ENCODE peak calls at places on chromosomes 11 and 22, in nine cellular contexts. One of them, this sample, is unnamed.

GRCh38 chr11:77590194-77590591 is 440 bp downstream of the AQP11 start:
- DNase-seq in activated CD4-positive, alpha-beta memory T cell treated with anti-CD3 and anti-CD28 coated beads, Interleukin-2, amount 10 ng/mL, durations not matched to agents 7 days and 5 days: peak
- DNase-seq in GM19239: no peak
- DNase-seq in effector memory CD4-positive, alpha-beta T cell: no peak
- DNase-seq in non-pigmented ciliary epithelial cell: no peak
- DNase-seq in coronary artery: peak
- DNase-seq in HCT116: no peak
- DNase-seq in Caki2: no peak
- DNase-seq in activated naive CD8-positive, alpha-beta T cell treated with anti-CD3 and anti-CD28 coated beads, Interleukin-2, amount 50 U/mL, for 24 hours: no peak
- DNase-seq in this sample: no peak

GRCh38 chr11:46446343-46446751 is 54.8 kb upstream of the CHRM4 start:
- DNase-seq in Caki2: no peak
- DNase-seq in activated CD4-positive, alpha-beta memory T cell treated with anti-CD3 and anti-CD28 coated beads, Interleukin-2, amount 10 ng/mL, durations not matched to agents 7 days and 5 days: no peak
- DNase-seq in HCT116: no peak
- DNase-seq in effector memory CD4-positive, alpha-beta T cell: no peak
- DNase-seq in coronary artery: no peak
- DNase-seq in activated naive CD8-positive, alpha-beta T cell treated with anti-CD3 and anti-CD28 coated beads, Interleukin-2, amount 50 U/mL, for 24 hours: no peak
- DNase-seq in non-pigmented ciliary epithelial cell: no peak
- DNase-seq in GM19239: no peak
- DNase-seq in this sample: no peak

GRCh38 chr11:126359431-126360048 is 4.1 kb downstream of the ST3GAL4 start:
- DNase-seq in non-pigmented ciliary epithelial cell: no peak
- DNase-seq in Caki2: no peak
- DNase-seq in effector memory CD4-positive, alpha-beta T cell: no peak
- DNase-seq in HCT116: no peak
- DNase-seq in activated naive CD8-positive, alpha-beta T cell treated with anti-CD3 and anti-CD28 coated beads, Interleukin-2, amount 50 U/mL, for 24 hours: no peak
- DNase-seq in GM19239: no peak
- DNase-seq in activated CD4-positive, alpha-beta memory T cell treated with anti-CD3 and anti-CD28 coated beads, Interleukin-2, amount 10 ng/mL, durations not matched to agents 7 days and 5 days: no peak
- DNase-seq in coronary artery: no peak
- DNase-seq in this sample: no peak

GRCh38 chr11:112963368-112963955 is 2.2 kb downstream of the NCAM1 start:
- DNase-seq in GM19239: no peak
- DNase-seq in coronary artery: no peak
- DNase-seq in Caki2: no peak
- DNase-seq in non-pigmented ciliary epithelial cell: no peak
- DNase-seq in effector memory CD4-positive, alpha-beta T cell: no peak
- DNase-seq in activated naive CD8-positive, alpha-beta T cell treated with anti-CD3 and anti-CD28 coated beads, Interleukin-2, amount 50 U/mL, for 24 hours: no peak
- DNase-seq in activated CD4-positive, alpha-beta memory T cell treated with anti-CD3 and anti-CD28 coated beads, Interleukin-2, amount 10 ng/mL, durations not matched to agents 7 days and 5 days: no peak
- DNase-seq in HCT116: no peak
- DNase-seq in this sample: no peak

GRCh38 chr11:61796127-61796526 is 3.4 kb downstream of the FEN1 start:
- DNase-seq in non-pigmented ciliary epithelial cell: no peak
- DNase-seq in HCT116: no peak
- DNase-seq in coronary artery: no peak
- DNase-seq in activated naive CD8-positive, alpha-beta T cell treated with anti-CD3 and anti-CD28 coated beads, Interleukin-2, amount 50 U/mL, for 24 hours: no peak
- DNase-seq in GM19239: no peak
- DNase-seq in Caki2: no peak
- DNase-seq in effector memory CD4-positive, alpha-beta T cell: no peak
- DNase-seq in activated CD4-positive, alpha-beta memory T cell treated with anti-CD3 and anti-CD28 coated beads, Interleukin-2, amount 10 ng/mL, durations not matched to agents 7 days and 5 days: no peak
- DNase-seq in this sample: no peak

GRCh38 chr11:76598426-76598839 is 72.1 kb downstream of the LRRC32 start:
- DNase-seq in coronary artery: peak
- DNase-seq in activated CD4-positive, alpha-beta memory T cell treated with anti-CD3 and anti-CD28 coated beads, Interleukin-2, amount 10 ng/mL, durations not matched to agents 7 days and 5 days: peak
- DNase-seq in effector memory CD4-positive, alpha-beta T cell: no peak
- DNase-seq in Caki2: no peak
- DNase-seq in HCT116: peak
- DNase-seq in non-pigmented ciliary epithelial cell: no peak
- DNase-seq in GM19239: peak
- DNase-seq in activated naive CD8-positive, alpha-beta T cell treated with anti-CD3 and anti-CD28 coated beads, Interleukin-2, amount 50 U/mL, for 24 hours: peak
- DNase-seq in this sample: no peak

GRCh38 chr11:125200441-125200840 is 35.9 kb downstream of the PKNOX2 start:
- DNase-seq in effector memory CD4-positive, alpha-beta T cell: no peak
- DNase-seq in GM19239: no peak
- DNase-seq in coronary artery: no peak
- DNase-seq in Caki2: no peak
- DNase-seq in HCT116: no peak
- DNase-seq in non-pigmented ciliary epithelial cell: no peak
- DNase-seq in activated CD4-positive, alpha-beta memory T cell treated with anti-CD3 and anti-CD28 coated beads, Interleukin-2, amount 10 ng/mL, durations not matched to agents 7 days and 5 days: no peak
- DNase-seq in activated naive CD8-positive, alpha-beta T cell treated with anti-CD3 and anti-CD28 coated beads, Interleukin-2, amount 50 U/mL, for 24 hours: no peak
- DNase-seq in this sample: no peak

GRCh38 chr11:72326151-72326842 is 82.3 kb upstream of the PHOX2A start:
- DNase-seq in HCT116: no peak
- DNase-seq in GM19239: no peak
- DNase-seq in coronary artery: no peak
- DNase-seq in non-pigmented ciliary epithelial cell: peak
- DNase-seq in Caki2: no peak
- DNase-seq in activated naive CD8-positive, alpha-beta T cell treated with anti-CD3 and anti-CD28 coated beads, Interleukin-2, amount 50 U/mL, for 24 hours: peak
- DNase-seq in activated CD4-positive, alpha-beta memory T cell treated with anti-CD3 and anti-CD28 coated beads, Interleukin-2, amount 10 ng/mL, durations not matched to agents 7 days and 5 days: peak
- DNase-seq in effector memory CD4-positive, alpha-beta T cell: no peak
- DNase-seq in this sample: no peak

GRCh38 chr22:49298834-49299750 is 528.6 kb downstream of the BRD1 start:
- DNase-seq in GM19239: no peak
- DNase-seq in non-pigmented ciliary epithelial cell: no peak
- DNase-seq in activated CD4-positive, alpha-beta memory T cell treated with anti-CD3 and anti-CD28 coated beads, Interleukin-2, amount 10 ng/mL, durations not matched to agents 7 days and 5 days: no peak
- DNase-seq in Caki2: no peak
- DNase-seq in HCT116: no peak
- DNase-seq in activated naive CD8-positive, alpha-beta T cell treated with anti-CD3 and anti-CD28 coated beads, Interleukin-2, amount 50 U/mL, for 24 hours: no peak
- DNase-seq in coronary artery: peak
- DNase-seq in effector memory CD4-positive, alpha-beta T cell: no peak
- DNase-seq in this sample: no peak

GRCh38 chr11:117814766-117815261 is 9.7 kb downstream of the FXYD2 start:
- DNase-seq in coronary artery: no peak
- DNase-seq in GM19239: no peak
- DNase-seq in activated CD4-positive, alpha-beta memory T cell treated with anti-CD3 and anti-CD28 coated beads, Interleukin-2, amount 10 ng/mL, durations not matched to agents 7 days and 5 days: peak
- DNase-seq in Caki2: peak
- DNase-seq in HCT116: no peak
- DNase-seq in effector memory CD4-positive, alpha-beta T cell: peak
- DNase-seq in non-pigmented ciliary epithelial cell: no peak
- DNase-seq in activated naive CD8-positive, alpha-beta T cell treated with anti-CD3 and anti-CD28 coated beads, Interleukin-2, amount 50 U/mL, for 24 hours: peak
- DNase-seq in this sample: no peak

GRCh38 chr11:25981998-25982397 is 349.9 kb upstream of the ANO3 start:
- DNase-seq in non-pigmented ciliary epithelial cell: peak
- DNase-seq in coronary artery: no peak
- DNase-seq in Caki2: peak
- DNase-seq in activated CD4-positive, alpha-beta memory T cell treated with anti-CD3 and anti-CD28 coated beads, Interleukin-2, amount 10 ng/mL, durations not matched to agents 7 days and 5 days: no peak
- DNase-seq in HCT116: no peak
- DNase-seq in GM19239: peak
- DNase-seq in activated naive CD8-positive, alpha-beta T cell treated with anti-CD3 and anti-CD28 coated beads, Interleukin-2, amount 50 U/mL, for 24 hours: no peak
- DNase-seq in effector memory CD4-positive, alpha-beta T cell: no peak
- DNase-seq in this sample: peak

GRCh38 chr11:116782728-116783127 is 5.1 kb downstream of the ZPR1 start:
- DNase-seq in HCT116: no peak
- DNase-seq in coronary artery: no peak
- DNase-seq in GM19239: no peak
- DNase-seq in effector memory CD4-positive, alpha-beta T cell: no peak
- DNase-seq in activated CD4-positive, alpha-beta memory T cell treated with anti-CD3 and anti-CD28 coated beads, Interleukin-2, amount 10 ng/mL, durations not matched to agents 7 days and 5 days: no peak
- DNase-seq in non-pigmented ciliary epithelial cell: no peak
- DNase-seq in activated naive CD8-positive, alpha-beta T cell treated with anti-CD3 and anti-CD28 coated beads, Interleukin-2, amount 50 U/mL, for 24 hours: no peak
- DNase-seq in Caki2: no peak
- DNase-seq in this sample: no peak

GRCh38 chr11:75797116-75797515 is 17.9 kb upstream of the UVRAG start:
- DNase-seq in Caki2: no peak
- DNase-seq in coronary artery: no peak
- DNase-seq in HCT116: no peak
- DNase-seq in activated CD4-positive, alpha-beta memory T cell treated with anti-CD3 and anti-CD28 coated beads, Interleukin-2, amount 10 ng/mL, durations not matched to agents 7 days and 5 days: no peak
- DNase-seq in GM19239: no peak
- DNase-seq in non-pigmented ciliary epithelial cell: no peak
- DNase-seq in effector memory CD4-positive, alpha-beta T cell: no peak
- DNase-seq in activated naive CD8-positive, alpha-beta T cell treated with anti-CD3 and anti-CD28 coated beads, Interleukin-2, amount 50 U/mL, for 24 hours: no peak
- DNase-seq in this sample: no peak

GRCh38 chr11:86247608-86248007 is 3.1 kb downstream of the EED start:
- DNase-seq in activated naive CD8-positive, alpha-beta T cell treated with anti-CD3 and anti-CD28 coated beads, Interleukin-2, amount 50 U/mL, for 24 hours: no peak
- DNase-seq in GM19239: no peak
- DNase-seq in HCT116: no peak
- DNase-seq in effector memory CD4-positive, alpha-beta T cell: no peak
- DNase-seq in Caki2: no peak
- DNase-seq in activated CD4-positive, alpha-beta memory T cell treated with anti-CD3 and anti-CD28 coated beads, Interleukin-2, amount 10 ng/mL, durations not matched to agents 7 days and 5 days: no peak
- DNase-seq in non-pigmented ciliary epithelial cell: no peak
- DNase-seq in coronary artery: no peak
- DNase-seq in this sample: no peak

GRCh38 chr11:102850973-102851745 is 7.8 kb upstream of the MMP3 start:
- DNase-seq in activated CD4-positive, alpha-beta memory T cell treated with anti-CD3 and anti-CD28 coated beads, Interleukin-2, amount 10 ng/mL, durations not matched to agents 7 days and 5 days: no peak
- DNase-seq in Caki2: peak
- DNase-seq in GM19239: no peak
- DNase-seq in HCT116: no peak
- DNase-seq in activated naive CD8-positive, alpha-beta T cell treated with anti-CD3 and anti-CD28 coated beads, Interleukin-2, amount 50 U/mL, for 24 hours: no peak
- DNase-seq in non-pigmented ciliary epithelial cell: peak
- DNase-seq in coronary artery: no peak
- DNase-seq in effector memory CD4-positive, alpha-beta T cell: no peak
- DNase-seq in this sample: no peak

GRCh38 chr11:65492637-65493366 is 6.0 kb upstream of the MALAT1 start:
- DNase-seq in non-pigmented ciliary epithelial cell: no peak
- DNase-seq in Caki2: peak
- DNase-seq in effector memory CD4-positive, alpha-beta T cell: no peak
- DNase-seq in GM19239: no peak
- DNase-seq in activated naive CD8-positive, alpha-beta T cell treated with anti-CD3 and anti-CD28 coated beads, Interleukin-2, amount 50 U/mL, for 24 hours: no peak
- DNase-seq in coronary artery: peak
- DNase-seq in HCT116: no peak
- DNase-seq in activated CD4-positive, alpha-beta memory T cell treated with anti-CD3 and anti-CD28 coated beads, Interleukin-2, amount 10 ng/mL, durations not matched to agents 7 days and 5 days: no peak
- DNase-seq in this sample: peak

GRCh38 chr11:100980156-100980555 is 149.5 kb downstream of the PGR start:
- DNase-seq in Caki2: no peak
- DNase-seq in activated naive CD8-positive, alpha-beta T cell treated with anti-CD3 and anti-CD28 coated beads, Interleukin-2, amount 50 U/mL, for 24 hours: no peak
- DNase-seq in activated CD4-positive, alpha-beta memory T cell treated with anti-CD3 and anti-CD28 coated beads, Interleukin-2, amount 10 ng/mL, durations not matched to agents 7 days and 5 days: no peak
- DNase-seq in coronary artery: no peak
- DNase-seq in non-pigmented ciliary epithelial cell: no peak
- DNase-seq in HCT116: no peak
- DNase-seq in effector memory CD4-positive, alpha-beta T cell: no peak
- DNase-seq in GM19239: no peak
- DNase-seq in this sample: no peak

GRCh38 chr11:62602141-62603071 is 741 bp upstream of the MTA2 start:
- DNase-seq in HCT116: no peak
- DNase-seq in non-pigmented ciliary epithelial cell: no peak
- DNase-seq in GM19239: no peak
- DNase-seq in activated naive CD8-positive, alpha-beta T cell treated with anti-CD3 and anti-CD28 coated beads, Interleukin-2, amount 50 U/mL, for 24 hours: no peak
- DNase-seq in activated CD4-positive, alpha-beta memory T cell treated with anti-CD3 and anti-CD28 coated beads, Interleukin-2, amount 10 ng/mL, durations not matched to agents 7 days and 5 days: no peak
- DNase-seq in Caki2: no peak
- DNase-seq in coronary artery: peak
- DNase-seq in effector memory CD4-positive, alpha-beta T cell: no peak
- DNase-seq in this sample: no peak

GRCh38 chr22:25351631-25352293 is 132.3 kb downstream of the CRYBB2 start:
- DNase-seq in GM19239: no peak
- DNase-seq in coronary artery: peak
- DNase-seq in HCT116: no peak
- DNase-seq in activated CD4-positive, alpha-beta memory T cell treated with anti-CD3 and anti-CD28 coated beads, Interleukin-2, amount 10 ng/mL, durations not matched to agents 7 days and 5 days: no peak
- DNase-seq in Caki2: no peak
- DNase-seq in non-pigmented ciliary epithelial cell: no peak
- DNase-seq in activated naive CD8-positive, alpha-beta T cell treated with anti-CD3 and anti-CD28 coated beads, Interleukin-2, amount 50 U/mL, for 24 hours: no peak
- DNase-seq in effector memory CD4-positive, alpha-beta T cell: no peak
- DNase-seq in this sample: no peak

GRCh38 chr11:79594839-79595238 is 154.0 kb upstream of the TENM4 start:
- DNase-seq in HCT116: no peak
- DNase-seq in Caki2: peak
- DNase-seq in effector memory CD4-positive, alpha-beta T cell: no peak
- DNase-seq in activated CD4-positive, alpha-beta memory T cell treated with anti-CD3 and anti-CD28 coated beads, Interleukin-2, amount 10 ng/mL, durations not matched to agents 7 days and 5 days: no peak
- DNase-seq in GM19239: no peak
- DNase-seq in coronary artery: no peak
- DNase-seq in activated naive CD8-positive, alpha-beta T cell treated with anti-CD3 and anti-CD28 coated beads, Interleukin-2, amount 50 U/mL, for 24 hours: no peak
- DNase-seq in non-pigmented ciliary epithelial cell: no peak
- DNase-seq in this sample: no peak

GRCh38 chr22:32106930-32107329 is 52.2 kb downstream of the C22orf42 start:
- DNase-seq in activated naive CD8-positive, alpha-beta T cell treated with anti-CD3 and anti-CD28 coated beads, Interleukin-2, amount 50 U/mL, for 24 hours: peak
- DNase-seq in coronary artery: no peak
- DNase-seq in effector memory CD4-positive, alpha-beta T cell: no peak
- DNase-seq in Caki2: peak
- DNase-seq in non-pigmented ciliary epithelial cell: no peak
- DNase-seq in HCT116: no peak
- DNase-seq in GM19239: no peak
- DNase-seq in activated CD4-positive, alpha-beta memory T cell treated with anti-CD3 and anti-CD28 coated beads, Interleukin-2, amount 10 ng/mL, durations not matched to agents 7 days and 5 days: peak
- DNase-seq in this sample: no peak

GRCh38 chr11:42524534-42525227 is 787.1 kb upstream of the API5 start:
- DNase-seq in Caki2: peak
- DNase-seq in HCT116: no peak
- DNase-seq in GM19239: peak
- DNase-seq in activated naive CD8-positive, alpha-beta T cell treated with anti-CD3 and anti-CD28 coated beads, Interleukin-2, amount 50 U/mL, for 24 hours: peak
- DNase-seq in effector memory CD4-positive, alpha-beta T cell: no peak
- DNase-seq in non-pigmented ciliary epithelial cell: no peak
- DNase-seq in coronary artery: no peak
- DNase-seq in activated CD4-positive, alpha-beta memory T cell treated with anti-CD3 and anti-CD28 coated beads, Interleukin-2, amount 10 ng/mL, durations not matched to agents 7 days and 5 days: peak
- DNase-seq in this sample: no peak

GRCh38 chr11:35003658-35004057 is 87.2 kb downstream of the PDHX start:
- DNase-seq in activated naive CD8-positive, alpha-beta T cell treated with anti-CD3 and anti-CD28 coated beads, Interleukin-2, amount 50 U/mL, for 24 hours: no peak
- DNase-seq in activated CD4-positive, alpha-beta memory T cell treated with anti-CD3 and anti-CD28 coated beads, Interleukin-2, amount 10 ng/mL, durations not matched to agents 7 days and 5 days: no peak
- DNase-seq in Caki2: no peak
- DNase-seq in effector memory CD4-positive, alpha-beta T cell: no peak
- DNase-seq in coronary artery: no peak
- DNase-seq in GM19239: no peak
- DNase-seq in non-pigmented ciliary epithelial cell: no peak
- DNase-seq in HCT116: no peak
- DNase-seq in this sample: no peak

GRCh38 chr22:40723396-40723933 is 44.2 kb downstream of the MCHR1 start:
- DNase-seq in GM19239: no peak
- DNase-seq in coronary artery: no peak
- DNase-seq in effector memory CD4-positive, alpha-beta T cell: no peak
- DNase-seq in activated CD4-positive, alpha-beta memory T cell treated with anti-CD3 and anti-CD28 coated beads, Interleukin-2, amount 10 ng/mL, durations not matched to agents 7 days and 5 days: no peak
- DNase-seq in HCT116: no peak
- DNase-seq in activated naive CD8-positive, alpha-beta T cell treated with anti-CD3 and anti-CD28 coated beads, Interleukin-2, amount 50 U/mL, for 24 hours: no peak
- DNase-seq in non-pigmented ciliary epithelial cell: no peak
- DNase-seq in Caki2: no peak
- DNase-seq in this sample: no peak

This sample was measured in HS-27A.